ENCODE peak calls at places on chromosome 13, in eight cellular contexts. O is SW480, L is GM20000, R is dermis microvascular lymphatic vessel endothelial cell, D is NCI-H510A treated with DMSO at 0.1 percent for 48 hours, B is NCI-H1092, I is RWPE1, V is GM13976. Z is an unnamed sample.

GRCh38 chr13:59458908-59459579 is 704.7 kb downstream of the DIAPH3 start:
- DNase-seq in O (peak; percentile 13), L (no peak), R (peak; percentile 92), D (peak; percentile 11), B (no peak), I (peak; percentile 26), V (no peak), Z (peak; percentile 4)

GRCh38 chr13:85659493-85659892 is 139.7 kb downstream of the SLITRK6 start:
- DNase-seq in O (no peak), L (no peak), R (no peak), D (no peak), B (no peak), I (peak; percentile 14), V (no peak), Z (no peak)

GRCh38 chr13:109565877-109566276 is 220.5 kb downstream of the IRS2 start:
- DNase-seq in O (no peak), L (no peak), R (no peak), D (no peak), B (no peak), I (no peak), V (no peak), Z (no peak)

GRCh38 chr13:41398494-41399190 is 58.7 kb upstream of the RGCC start:
- DNase-seq in O (no peak), L (no peak), R (peak; percentile 5), D (no peak), B (no peak), I (no peak), V (no peak), Z (no peak)

GRCh38 chr13:48235100-48235813 is 2.3 kb downstream of the ITM2B start:
- DNase-seq in O (no peak), L (peak; percentile 57), R (peak; percentile 55), D (no peak), B (no peak), I (no peak), V (peak; percentile 29), Z (peak; percentile 59)

GRCh38 chr13:33004454-33004853 is 11.8 kb upstream of the KL start:
- DNase-seq in O (no peak), L (no peak), R (peak; percentile 31), D (no peak), B (no peak), I (no peak), V (no peak), Z (no peak)

GRCh38 chr13:110351636-110352420 is 44.7 kb downstream of the COL4A2 start:
- DNase-seq in O (no peak), L (no peak), R (no peak), D (no peak), B (no peak), I (no peak), V (no peak), Z (no peak)

GRCh38 chr13:47484564-47484963 is 516.5 kb downstream of the SUCLA2 start:
- DNase-seq in O (peak; percentile 31), L (no peak), R (no peak), D (no peak), B (no peak), I (no peak), V (no peak), Z (no peak)

GRCh38 chr13:65921933-65922332 is 1308.2 kb downstream of the PCDH9 start:
- DNase-seq in O (no peak), L (no peak), R (no peak), D (no peak), B (no peak), I (no peak), V (no peak), Z (no peak)

GRCh38 chr13:39888865-39889810 is 233.7 kb downstream of the COG6 start:
- DNase-seq in O (peak; percentile 6), L (no peak), R (peak; percentile 48), D (no peak), B (no peak), I (no peak), V (no peak), Z (no peak)

GRCh38 chr13:31987535-31988170 is 43.9 kb upstream of the FRY start:
- DNase-seq in O (no peak), L (peak; percentile 24), R (no peak), D (no peak), B (no peak), I (no peak), V (peak; percentile 27), Z (no peak)

GRCh38 chr13:52446265-52446664 is 4.2 kb downstream of the VPS36 start:
- DNase-seq in O (no peak), L (no peak), R (no peak), D (no peak), B (no peak), I (peak; percentile 36), V (no peak), Z (no peak)

GRCh38 chr13:93552596-93552995 is 326.0 kb downstream of the GPC6 start:
- DNase-seq in O (no peak), L (no peak), R (no peak), D (peak; percentile 57), B (no peak), I (no peak), V (no peak), Z (no peak)

GRCh38 chr13:102642475-102642874 is 45.7 kb downstream of the TPP2 start:
- DNase-seq in O (no peak), L (no peak), R (no peak), D (no peak), B (peak; percentile 65), I (no peak), V (no peak), Z (peak; percentile 35)

GRCh38 chr13:83450586-83450985 is 431.7 kb downstream of the SLITRK1 start:
- DNase-seq in O (no peak), L (no peak), R (no peak), D (no peak), B (no peak), I (no peak), V (no peak), Z (no peak)

GRCh38 chr13:20825476-20825875 is 51.7 kb upstream of the EEF1AKMT1 start:
- DNase-seq in O (no peak), L (no peak), R (peak; percentile 45), D (no peak), B (no peak), I (no peak), V (no peak), Z (no peak)

GRCh38 chr13:111904166-111904565 is 162.8 kb upstream of the SOX1 start:
- DNase-seq in O (no peak), L (no peak), R (no peak), D (no peak), B (no peak), I (no peak), V (no peak), Z (no peak)

GRCh38 chr13:112583592-112584277 is 4.2 kb downstream of the TUBGCP3 start:
- DNase-seq in O (no peak), L (peak; percentile 65), R (no peak), D (no peak), B (no peak), I (no peak), V (peak; percentile 68), Z (peak; percentile 25)

GRCh38 chr13:87311165-87311564 is 360.0 kb upstream of the SLITRK5 start:
- DNase-seq in O (no peak), L (no peak), R (no peak), D (no peak), B (no peak), I (no peak), V (no peak), Z (no peak)

GRCh38 chr13:33937373-33938087 is 119.6 kb downstream of the RFC3 start:
- DNase-seq in O (peak; percentile 83), L (no peak), R (no peak), D (no peak), B (no peak), I (no peak), V (no peak), Z (no peak)

GRCh38 chr13:44921931-44922758 is 67.1 kb downstream of the NUFIP1 start:
- DNase-seq in O (peak; percentile 35), L (no peak), R (peak; percentile 66), D (peak; percentile 4), B (peak; percentile 79), I (peak; percentile 78), V (no peak), Z (no peak)

GRCh38 chr13:113935523-113935922 is 38.4 kb downstream of the C13orf46 start:
- DNase-seq in O (no peak), L (no peak), R (peak; percentile 39), D (no peak), B (peak; percentile 98), I (no peak), V (no peak), Z (no peak)

GRCh38 chr13:43664700-43665191 is 122.0 kb downstream of the ENOX1 start:
- DNase-seq in O (peak; percentile 16), L (no peak), R (peak; percentile 19), D (no peak), B (no peak), I (peak; percentile 25), V (no peak), Z (no peak)

GRCh38 chr13:106096661-106097092 is 438.8 kb downstream of the EFNB2 start:
- DNase-seq in O (peak; percentile 91), L (no peak), R (peak; percentile 10), D (peak; percentile 6), B (no peak), I (peak; percentile 30), V (no peak), Z (no peak)

GRCh38 chr13:47250141-47250540 is 353.3 kb upstream of the HTR2A start:
- DNase-seq in O (no peak), L (no peak), R (no peak), D (no peak), B (no peak), I (peak; percentile 5), V (no peak), Z (no peak)

GRCh38 chr13:31424130-31424729 is 224.5 kb downstream of the B3GLCT start:
- DNase-seq in O (peak; percentile 81), L (peak; percentile 74), R (peak; percentile 83), D (peak; percentile 57), B (peak; percentile 58), I (peak; percentile 77), V (peak; percentile 60), Z (peak; percentile 68)

GRCh38 chr13:50678464-50679162 is 164.9 kb downstream of the DLEU7 start:
- DNase-seq in O (peak; percentile 99), L (no peak), R (peak; percentile 75), D (no peak), B (no peak), I (no peak), V (no peak), Z (no peak)

GRCh38 chr13:98741741-98742435 is 10.6 kb downstream of the SLC15A1 start:
- DNase-seq in O (no peak), L (no peak), R (no peak), D (no peak), B (no peak), I (no peak), V (no peak), Z (no peak)

GRCh38 chr13:34701919-34702318 is 240.2 kb upstream of the NBEA start:
- DNase-seq in O (no peak), L (no peak), R (no peak), D (no peak), B (no peak), I (no peak), V (no peak), Z (no peak)

GRCh38 chr13:78247362-78247761 is 328.7 kb upstream of the EDNRB start:
- DNase-seq in O (no peak), L (no peak), R (peak; percentile 1), D (no peak), B (no peak), I (no peak), V (no peak), Z (no peak)

GRCh38 chr13:40148103-40148502 is 492.6 kb downstream of the COG6 start:
- DNase-seq in O (no peak), L (no peak), R (no peak), D (no peak), B (no peak), I (no peak), V (no peak), Z (no peak)